ENCODE peak calls at places on chromosomes 16 and 17, in nine cellular contexts. H is A549; V is heart left ventricle; K is naive thymus-derived CD4-positive, alpha-beta T cell; M is SK-N-MC; L is CD4-positive, alpha-beta T cell; N is iPS DF 6.9; X is OCI-LY7; Q is GM12878. P is an unnamed sample.
A peak's percentile ranks its signal among the peaks of the same experiment; 100 is the strongest.

GRCh38 chr16:46899443-46900143 is 15.4 kb downstream of the GPT2 start:
- DNase-seq in Q (no peak), N (no peak), H (no peak), V (no peak), M (no peak), L (no peak), K (no peak), X (no peak), P (no peak)

GRCh38 chr16:83995756-83996155 is 27.7 kb downstream of the NECAB2 start:
- DNase-seq in V (peak; percentile 54), Q (no peak), M (no peak), X (no peak), L (no peak), N (peak; percentile 25), K (no peak), H (no peak), P (no peak)

GRCh38 chr17:66789961-66790421 is 44.9 kb upstream of the CACNG5 start:
- DNase-seq in X (no peak), V (no peak), H (no peak), Q (no peak), M (no peak), N (no peak), K (no peak), L (no peak), P (no peak)

GRCh38 chr16:84229421-84229820 is 10.4 kb downstream of the KCNG4 start:
- DNase-seq in N (no peak), X (no peak), H (no peak), L (no peak), V (no peak), Q (no peak), K (no peak), M (no peak), P (no peak)

GRCh38 chr16:66412182-66412581 is 14.9 kb upstream of the BEAN1 start:
- DNase-seq in M (no peak), X (no peak), H (no peak), V (no peak), L (no peak), K (no peak), Q (no peak), N (no peak), P (no peak)

GRCh38 chr17:77233635-77234334 is 93.0 kb downstream of the SEC14L1 start:
- DNase-seq in M (no peak), N (no peak), Q (peak; percentile 57), H (peak; percentile 77), V (no peak), L (no peak), K (no peak), X (peak; percentile 62), P (no peak)

GRCh38 chr17:57025876-57026275 is 47.9 kb downstream of the SCPEP1 start:
- DNase-seq in H (no peak), M (no peak), N (no peak), X (peak; percentile 23), Q (no peak), L (no peak), K (no peak), V (no peak), P (no peak)

GRCh38 chr16:85249418-85249817 is 137.1 kb upstream of the CIBAR2 start:
- DNase-seq in Q (no peak), L (no peak), K (no peak), N (no peak), M (no peak), H (no peak), X (no peak), V (no peak), P (no peak)

GRCh38 chr16:75108792-75109731 is 7.5 kb downstream of the LDHD start:
- DNase-seq in H (peak; percentile 46), M (no peak), Q (peak; percentile 62), K (peak; percentile 37), N (no peak), X (peak; percentile 68), L (peak; percentile 75), V (peak; percentile 91), P (peak; percentile 73)

GRCh38 chr16:26526633-26527032 is 540.1 kb upstream of the C16orf82 start:
- DNase-seq in V (no peak), L (no peak), Q (no peak), K (no peak), H (no peak), M (no peak), N (no peak), X (no peak), P (no peak)

GRCh38 chr17:48261297-48261880 is 153.8 kb downstream of the SNX11 start:
- DNase-seq in M (no peak), H (peak; percentile 74), K (no peak), N (peak; percentile 81), V (no peak), L (no peak), Q (no peak), X (peak; percentile 38), P (no peak)

GRCh38 chr17:78844301-78845005 is 3.8 kb upstream of the USP36 start:
- DNase-seq in M (no peak), K (no peak), H (no peak), Q (no peak), L (no peak), X (no peak), N (no peak), V (no peak), P (no peak)

GRCh38 chr17:63751806-63752205 is 10.2 kb upstream of the STRADA start:
- DNase-seq in Q (no peak), V (no peak), N (no peak), K (peak; percentile 52), H (no peak), M (no peak), X (no peak), L (no peak), P (no peak)

GRCh38 chr17:59769891-59770290 is 62.4 kb downstream of the VMP1 start:
- DNase-seq in K (no peak), H (no peak), V (no peak), L (no peak), N (no peak), X (no peak), Q (no peak), M (no peak), P (no peak)

GRCh38 chr17:65013613-65014391 is 42.7 kb downstream of the GNA13 start:
- DNase-seq in V (no peak), L (no peak), H (no peak), M (no peak), K (no peak), Q (no peak), N (no peak), X (no peak), P (no peak)

GRCh38 chr16:53809088-53809951 is 105.4 kb downstream of the FTO start:
- DNase-seq in H (no peak), X (no peak), N (no peak), M (peak; percentile 37), Q (no peak), V (no peak), L (no peak), K (no peak), P (no peak)

GRCh38 chr17:1108560-1108809 is 71.3 kb downstream of the ABR start:
- DNase-seq in K (no peak), N (no peak), V (no peak), Q (no peak), L (no peak), M (no peak), H (no peak), X (no peak), P (no peak)

GRCh38 chr17:14904406-14904805 is 360.7 kb downstream of the PMP22 start:
- DNase-seq in H (no peak), M (no peak), X (no peak), V (no peak), N (no peak), K (no peak), Q (no peak), L (no peak), P (no peak)

DNA sequence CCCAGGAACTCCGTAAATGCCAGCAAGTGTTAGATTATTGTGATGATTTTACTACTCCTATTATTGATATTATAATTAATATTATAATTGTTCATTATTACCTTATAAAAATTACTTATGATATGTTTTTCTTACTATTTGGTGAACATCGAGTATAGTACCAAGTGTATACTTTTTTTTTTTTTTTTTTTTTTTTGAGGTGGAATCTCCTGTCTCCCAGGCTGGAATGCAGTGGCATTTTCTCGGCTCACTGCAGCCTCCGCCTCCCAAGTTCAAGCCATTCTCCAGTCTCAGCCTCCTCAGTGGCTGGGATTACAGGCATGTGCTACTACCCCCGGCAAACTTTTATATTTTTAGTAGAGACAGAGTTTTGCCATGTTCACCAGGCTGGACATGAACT is 347.0 kb downstream of the WWOX start:
- DNase-seq in K (no peak), X (no peak), N (no peak), L (no peak), M (no peak), H (no peak), Q (no peak), V (no peak), P (no peak)
- H3K9me3 ChIP-seq in K (no peaks in the 10 kb centered on the region), X (no peaks in the 10 kb centered on the region), N (no peaks in the 10 kb centered on the region), L (no peaks in the 10 kb centered on the region), M (no peaks in the 10 kb centered on the region), H (no peaks in the 10 kb centered on the region), Q (no peaks in the 10 kb centered on the region), V (no peaks in the 10 kb centered on the region), P (no peaks in the 10 kb centered on the region)

GRCh38 chr17:82948081-82948511 is 108.3 kb upstream of the ZNF750 start:
- DNase-seq in Q (no peak), V (peak; percentile 49), L (no peak), N (no peak), M (no peak), H (no peak), K (no peak), X (no peak), P (no peak)
- H3K9me3 ChIP-seq in Q (peaks cover 27% of the 10 kb centered on the region), V (no peaks in the 10 kb centered on the region), L (peaks cover 31% of the 10 kb centered on the region), N (peaks cover 23% of the 10 kb centered on the region), M (peaks cover 19% of the 10 kb centered on the region), H (peaks cover 99% of the 10 kb centered on the region), K (no peaks in the 10 kb centered on the region), X (peaks cover 30% of the 10 kb centered on the region), P (peaks cover 11% of the 10 kb centered on the region)

GRCh38 chr17:4609761-4610160 is 25.4 kb downstream of the SMTNL2 start:
- DNase-seq in N (no peak), Q (no peak), L (no peak), V (no peak), M (no peak), H (no peak), X (no peak), K (no peak), P (no peak)
- H3K9me3 ChIP-seq in N (no peaks in the 10 kb centered on the region), Q (no peaks in the 10 kb centered on the region), L (no peaks in the 10 kb centered on the region), V (no peaks in the 10 kb centered on the region), M (no peaks in the 10 kb centered on the region), H (no peaks in the 10 kb centered on the region), X (no peaks in the 10 kb centered on the region), K (no peaks in the 10 kb centered on the region), P (no peaks in the 10 kb centered on the region)

GRCh38 chr16:35687781-35688180 is 2228.4 kb downstream of the TP53TG3F start:
- DNase-seq in L (no peak), X (no peak), V (no peak), K (no peak), M (no peak), N (no peak), H (no peak), Q (no peak), P (no peak)

GRCh38 chr16:35692824-35693223 is 2233.4 kb downstream of the TP53TG3F start:
- DNase-seq in X (no peak), N (no peak), K (no peak), L (no peak), M (no peak), H (no peak), Q (no peak), V (no peak), P (no peak)

GRCh38 chr16:35690413-35690812 is 2231.0 kb downstream of the TP53TG3F start:
- DNase-seq in Q (no peak), X (no peak), H (no peak), L (no peak), K (no peak), N (no peak), M (no peak), V (no peak), P (no peak)

GRCh38 chr16:35689764-35690163 is 2230.4 kb downstream of the TP53TG3F start:
- DNase-seq in L (no peak), Q (no peak), X (no peak), M (no peak), H (no peak), N (no peak), V (no peak), K (no peak), P (no peak)

GRCh38 chr16:35691057-35691456 is 2231.6 kb downstream of the TP53TG3F start:
- DNase-seq in K (no peak), H (no peak), X (no peak), M (no peak), V (no peak), N (no peak), L (no peak), Q (no peak), P (no peak)
- H3K9me3 ChIP-seq in K (no peaks in the 10 kb centered on the region), H (no peaks in the 10 kb centered on the region), X (peaks cover 10% of the 10 kb centered on the region), M (no peaks in the 10 kb centered on the region), V (no peaks in the 10 kb centered on the region), N (peaks cover 3% of the 10 kb centered on the region), L (peaks cover 63% of the 10 kb centered on the region), Q (no peaks in the 10 kb centered on the region), P (peaks cover 3% of the 10 kb centered on the region)

P was measured in T-helper 17 cell.